ENCODE peak calls at places on chromosome 16, in ten cellular contexts. V is body of pancreas, K is lower leg skin, E is WERI-Rb-1, L is left lung, W is Panc1, Z is RWPE1, X is fibroblast of lung, Y is colonic mucosa, Q is sigmoid colon. P is an unnamed sample.

GRCh38 chr16:81443688-81444447 is 740 bp upstream of the CMIP start:
- DNase-seq in L (peak), W (no peak), K (peak), Q (peak), Y (peak), X (no peak), Z (no peak), E (peak), V (peak), P (peak)

GRCh38 chr16:74448990-74449389 is 27.7 kb upstream of the CLEC18B start:
- DNase-seq in X (peak), L (no peak), Q (peak), K (no peak), Y (peak), V (peak), W (peak), Z (peak), E (no peak), P (no peak)

GRCh38 chr16:12703935-12704334 is 99.8 kb downstream of the CPPED1 start:
- DNase-seq in E (no peak), K (peak), Z (no peak), W (no peak), Q (no peak), X (no peak), Y (no peak), V (no peak), L (no peak), P (no peak)

GRCh38 chr16:65884018-65884417 is 482.5 kb upstream of the CDH5 start:
- DNase-seq in V (no peak), Z (peak), Q (no peak), E (no peak), W (no peak), X (peak), L (no peak), Y (no peak), K (no peak), P (no peak)

GRCh38 chr16:676565-677297 is 1.3 kb downstream of the RHBDL1 start:
- DNase-seq in Q (no peak), K (peak), W (no peak), L (no peak), X (no peak), Y (peak), V (no peak), E (no peak), Z (peak), P (no peak)

GRCh38 chr16:49101997-49102396 is 179.6 kb downstream of the CBLN1 start:
- DNase-seq in Z (no peak), K (peak), V (no peak), Q (no peak), L (no peak), E (no peak), Y (no peak), W (no peak), X (no peak), P (no peak)

GRCh38 chr16:57818377-57819055 is 16.2 kb upstream of the KIFC3 start:
- DNase-seq in X (no peak), V (peak), Y (no peak), Q (no peak), W (no peak), E (no peak), K (no peak), L (no peak), Z (no peak), P (no peak)

GRCh38 chr16:4111748-4112696 is 4.2 kb downstream of the ADCY9 start:
- DNase-seq in K (no peak), L (no peak), Z (no peak), Y (peak), X (peak), Q (no peak), W (no peak), E (no peak), V (no peak), P (no peak)

GRCh38 chr16:7218936-7219335 is 113.7 kb upstream of the RBFOX1 start:
- DNase-seq in X (no peak), Y (no peak), W (no peak), L (no peak), K (no peak), V (no peak), Q (no peak), E (no peak), Z (no peak), P (no peak)

GRCh38 chr16:83433201-83433600 is 374.6 kb upstream of the HSBP1 start:
- DNase-seq in V (no peak), Z (no peak), Y (no peak), Q (no peak), L (no peak), K (no peak), X (peak), E (no peak), W (no peak), P (no peak)

GRCh38 chr16:62089715-62090114 is 53.5 kb upstream of the CDH8 start:
- DNase-seq in Y (no peak), Z (no peak), Q (no peak), L (no peak), E (no peak), X (no peak), K (no peak), V (no peak), W (no peak), P (no peak)

GRCh38 chr16:87681990-87682570 is 79.8 kb downstream of the JPH3 start:
- DNase-seq in L (no peak), K (no peak), X (peak), V (no peak), Y (no peak), Q (no peak), Z (no peak), W (no peak), E (peak), P (no peak)

GRCh38 chr16:77868478-77868877 is 80.1 kb downstream of the VAT1L start:
- DNase-seq in E (no peak), X (no peak), Q (no peak), V (no peak), W (no peak), L (no peak), Y (no peak), Z (no peak), K (peak), P (no peak)

GRCh38 chr16:66440271-66440802 is 13.2 kb downstream of the BEAN1 start:
- DNase-seq in E (no peak), V (no peak), X (no peak), L (no peak), Q (no peak), W (no peak), K (peak), Y (no peak), Z (no peak), P (no peak)

GRCh38 chr16:58481931-58482330 is 18.0 kb upstream of the NDRG4 start:
- DNase-seq in Y (no peak), Z (no peak), X (peak), E (no peak), V (no peak), W (no peak), L (no peak), K (no peak), Q (no peak), P (no peak)

GRCh38 chr16:14341324-14342225 is 270.5 kb downstream of the MRTFB start:
- DNase-seq in Q (no peak), X (no peak), Z (no peak), L (no peak), W (no peak), Y (no peak), E (no peak), V (no peak), K (no peak), P (no peak)

GRCh38 chr16:49639739-49640388 is 216.0 kb downstream of the ZNF423 start:
- DNase-seq in V (peak), W (no peak), Q (no peak), Y (peak), E (no peak), X (peak), L (no peak), K (no peak), Z (no peak), P (no peak)

GRCh38 chr16:10812352-10813122 is 6.1 kb downstream of the TVP23A start:
- DNase-seq in Z (no peak), E (no peak), L (no peak), Y (no peak), Q (no peak), W (no peak), K (no peak), V (no peak), X (no peak), P (no peak)

GRCh38 chr16:66605177-66605999 is 884 bp downstream of the CMTM3 start:
- DNase-seq in Z (peak), V (peak), L (peak), E (peak), W (no peak), Q (peak), X (peak), K (peak), Y (peak), P (peak)

GRCh38 chr16:12387311-12387710 is 410.8 kb downstream of the SNX29 start:
- DNase-seq in K (no peak), Z (no peak), V (no peak), L (no peak), Y (no peak), E (no peak), Q (no peak), X (no peak), W (no peak), P (no peak)

GRCh38 chr16:770411-770810 is 9.9 kb downstream of the MSLN start:
- DNase-seq in Q (no peak), W (no peak), L (no peak), X (no peak), V (no peak), Z (no peak), K (no peak), Y (no peak), E (no peak), P (no peak)

GRCh38 chr16:50318796-50319578 is 49.8 kb downstream of the BRD7 start:
- DNase-seq in V (no peak), E (no peak), X (no peak), W (no peak), Y (no peak), Z (no peak), Q (no peak), K (no peak), L (no peak), P (no peak)

GRCh38 chr16:49557070-49557446 is 183.5 kb downstream of the C16orf78 start:
- DNase-seq in X (no peak), Z (no peak), E (peak), L (no peak), Q (no peak), V (no peak), Y (no peak), K (no peak), W (no peak), P (no peak)

GRCh38 chr16:27426423-27427408 is 24.7 kb downstream of the IL21R start:
- DNase-seq in L (no peak), Q (peak), Z (peak), W (peak), K (peak), Y (peak), X (peak), E (no peak), V (peak), P (peak)

DNA sequence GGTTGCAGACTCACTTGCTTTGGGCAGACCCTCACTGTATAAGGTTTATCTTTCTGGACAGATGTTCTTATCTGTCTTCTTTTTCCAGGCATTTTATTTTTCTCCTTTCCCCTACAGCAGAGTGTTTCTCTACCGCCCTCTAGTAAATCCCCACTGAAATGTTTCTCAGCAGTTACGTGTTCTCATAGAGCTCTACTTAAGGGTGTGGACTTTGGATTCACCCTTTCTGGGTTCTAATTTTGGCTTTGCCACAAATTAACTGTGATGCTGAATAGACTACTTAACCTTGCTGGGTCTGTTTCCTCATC is 2.0 kb downstream of the ADAT1 start:
- DNase-seq in E (no peak), V (no peak), L (no peak), Z (peak), X (peak), Q (no peak), Y (no peak), W (no peak), K (no peak), P (no peak)
- TF ChIP-seq CTCF in E (peak), V (peak), L (peak), Z (peak), X (peak), Q (no peak), Y (peak), W (peak), K (no peak), P (no peak)

GRCh38 chr16:67807148-67807682 is 526 bp downstream of the TSNAXIP1 start:
- DNase-seq in W (no peak), V (no peak), E (no peak), Y (no peak), L (peak), Z (no peak), Q (no peak), K (no peak), X (no peak), P (no peak)
- TF ChIP-seq CTCF in W (no peak), V (peak), E (peak), Y (no peak), L (no peak), Z (no peak), Q (no peak), K (no peak), X (peak), P (no peak)

GRCh38 chr16:85961988-85962915 is 63.3 kb downstream of the IRF8 start:
- DNase-seq in Z (no peak), E (no peak), X (no peak), Q (no peak), L (no peak), V (no peak), Y (no peak), K (no peak), W (no peak), P (no peak)
- TF ChIP-seq CTCF in Z (no peak), E (no peak), X (no peak), Q (no peak), L (no peak), V (no peak), Y (no peak), K (no peak), W (no peak), P (no peak)

GRCh38 chr16:25135239-25135878 is 23.8 kb downstream of the LCMT1 start:
- DNase-seq in V (no peak), X (peak), L (no peak), Y (peak), E (no peak), Q (no peak), K (no peak), Z (peak), W (no peak), P (no peak)
- TF ChIP-seq CTCF in V (no peak), X (peak), L (no peak), Y (peak), E (no peak), Q (no peak), K (no peak), Z (no peak), W (peak), P (no peak)

GRCh38 chr16:71771571-71771970 is 37.1 kb downstream of the AP1G1 start:
- DNase-seq in X (no peak), Q (no peak), V (no peak), W (no peak), L (no peak), Z (no peak), E (no peak), Y (no peak), K (no peak), P (no peak)

GRCh38 chr16:71767060-71767900 is 41.4 kb downstream of the AP1G1 start:
- DNase-seq in E (no peak), Q (no peak), W (no peak), V (no peak), Y (no peak), Z (no peak), K (no peak), L (no peak), X (peak), P (no peak)

GRCh38 chr16:71769222-71769621 is 39.4 kb downstream of the AP1G1 start:
- DNase-seq in X (no peak), E (no peak), K (no peak), Q (no peak), V (no peak), W (no peak), L (no peak), Y (no peak), Z (no peak), P (no peak)
- TF ChIP-seq CTCF in X (no peak), E (no peak), K (no peak), Q (no peak), V (no peak), W (no peak), L (no peak), Y (no peak), Z (no peak), P (no peak)

DNA sequence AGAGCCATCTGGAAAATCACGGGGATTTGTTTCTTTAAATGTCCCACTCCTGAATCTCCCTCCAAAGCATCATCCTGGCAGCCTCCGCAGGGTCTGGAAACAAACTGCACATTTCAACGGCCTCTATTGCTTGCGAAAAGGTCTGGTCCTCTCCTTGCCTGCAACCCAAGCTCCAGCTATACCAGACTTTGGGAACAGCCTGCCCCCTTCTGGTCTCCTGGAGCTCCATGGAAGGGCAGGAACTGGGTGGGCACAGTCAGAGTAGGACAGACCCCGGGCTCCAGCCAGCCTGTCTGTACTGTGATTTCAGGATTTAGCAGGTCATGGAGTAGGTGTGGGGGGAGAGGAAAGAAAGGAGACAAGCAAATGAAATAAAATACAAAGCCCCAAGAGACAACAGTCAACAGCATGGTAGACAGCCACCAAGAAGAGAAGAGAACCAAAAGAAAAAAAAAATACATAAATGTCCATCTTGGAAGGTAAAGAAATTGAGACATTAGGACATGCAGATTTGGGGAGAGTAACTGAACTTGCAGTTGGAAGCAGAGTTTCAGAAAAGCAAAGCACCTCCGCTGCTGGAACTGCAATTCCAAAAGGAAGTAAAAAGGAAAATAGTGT is 2.7 kb downstream of the XYLT1 start:
- DNase-seq in L (no peak), Z (no peak), Y (peak), X (peak), E (peak), Q (peak), W (no peak), K (peak), V (peak), P (no peak)
- TF ChIP-seq CTCF in L (peak), Z (no peak), Y (peak), X (peak), E (peak), Q (peak), W (peak), K (no peak), V (peak), P (no peak)

DNA sequence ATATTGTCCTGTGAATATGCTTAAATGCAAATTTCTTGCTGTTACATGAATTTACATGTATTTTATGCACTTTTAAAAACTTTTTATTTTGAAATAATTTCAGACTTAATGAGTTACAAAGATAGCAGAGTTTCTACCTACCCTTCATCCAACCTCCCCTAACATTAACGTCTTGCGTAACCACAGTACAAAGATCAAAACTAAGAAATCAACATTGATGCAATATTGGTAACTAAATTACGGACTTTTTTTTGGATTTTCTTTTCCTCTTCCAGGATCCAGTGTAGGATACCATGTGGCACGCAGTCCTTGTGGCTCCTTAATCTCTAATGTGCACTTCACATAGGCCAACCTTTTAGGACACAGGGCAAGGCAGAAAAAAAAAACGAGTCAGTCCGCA is 124.9 kb downstream of the ABCC12 start:
- DNase-seq in V (no peak), Y (no peak), L (no peak), K (no peak), Z (no peak), E (no peak), Q (no peak), W (no peak), X (no peak), P (no peak)
- TF ChIP-seq CTCF in V (no peak), Y (no peak), L (no peak), K (no peak), Z (no peak), E (no peak), Q (no peak), W (no peak), X (no peak), P (no peak)